ENCODE peak calls at places on chromosomes 11 and 22, in four cellular contexts. R is pancreas, J is IMR-90, M is AG09309. Z is an unnamed sample.

GRCh38 chr11:35677904-35678303 is 15.3 kb downstream of the TRIM44 start:
- DNase-seq in R (no peak), J (peak), M (no peak), Z (no peak)

GRCh38 chr11:119626197-119626909 is 102.6 kb downstream of the NECTIN1 start:
- DNase-seq in R (no peak), M (no peak), J (no peak), Z (no peak)

GRCh38 chr22:50068096-50068495 is 10.0 kb upstream of the TTLL8 start:
- DNase-seq in R (no peak), M (no peak), J (no peak), Z (no peak)

GRCh38 chr11:117717485-117718314 is 79.3 kb downstream of the DSCAML1 start:
- DNase-seq in M (no peak), R (peak), J (no peak), Z (no peak)

GRCh38 chr11:82682003-82682751 is 51.5 kb downstream of the FAM181B start:
- DNase-seq in M (peak), J (peak), R (no peak), Z (peak)

GRCh38 chr11:9617960-9618359 is 44.5 kb downstream of the WEE1 start:
- DNase-seq in R (no peak), J (peak), M (peak), Z (no peak)

GRCh38 chr11:20056109-20057054 is 103.9 kb downstream of the DBX1 start:
- DNase-seq in R (no peak), M (no peak), J (no peak), Z (no peak)

GRCh38 chr22:26479792-26480610 is 3.6 kb downstream of the HPS4 start:
- DNase-seq in R (no peak), M (no peak), J (no peak), Z (no peak)

GRCh38 chr22:42022162-42022847 is 23.7 kb downstream of the WBP2NL start:
- DNase-seq in M (no peak), R (no peak), J (no peak), Z (no peak)

GRCh38 chr11:128889657-128890213 is 1.4 kb upstream of the KCNJ5 start:
- DNase-seq in M (no peak), R (no peak), J (no peak), Z (no peak)

GRCh38 chr22:22178566-22178965 is 66.0 kb upstream of the VPREB1 start:
- DNase-seq in M (no peak), J (no peak), R (no peak), Z (no peak)

GRCh38 chr22:48319321-48320047 is 1508.2 kb downstream of the BRD1 start:
- DNase-seq in R (no peak), M (no peak), J (no peak), Z (no peak)

GRCh38 chr22:46006379-46007002 is 29.5 kb upstream of the WNT7B start:
- DNase-seq in M (no peak), R (peak), J (peak), Z (peak)

GRCh38 chr22:48536691-48537591 is 1290.7 kb downstream of the BRD1 start:
- DNase-seq in R (no peak), J (no peak), M (no peak), Z (no peak)

GRCh38 chr11:126186031-126186698 is 25.3 kb downstream of the RPUSD4 start:
- DNase-seq in R (peak), M (no peak), J (peak), Z (no peak)

GRCh38 chr22:45059296-45059695 is 49.5 kb upstream of the PHF21B start:
- DNase-seq in J (no peak), M (no peak), R (no peak), Z (peak)

GRCh38 chr11:114367244-114367957 is 32.9 kb downstream of the C11orf71 start:
- DNase-seq in M (no peak), J (no peak), R (no peak), Z (no peak)

GRCh38 chr11:55942785-55943392 is 6.7 kb upstream of the OR5I1 start:
- DNase-seq in M (no peak), J (peak), R (no peak), Z (no peak)

GRCh38 chr11:116532066-116532465 is 240.7 kb downstream of the BUD13 start:
- DNase-seq in R (no peak), M (no peak), J (no peak), Z (no peak)

GRCh38 chr11:32188785-32189184 is 97.9 kb downstream of the RCN1 start:
- DNase-seq in J (no peak), R (no peak), M (no peak), Z (no peak)

GRCh38 chr11:32186118-32186517 is 95.2 kb downstream of the RCN1 start:
- DNase-seq in J (no peak), M (no peak), R (no peak), Z (no peak)

GRCh38 chr11:32183512-32183911 is 92.6 kb downstream of the RCN1 start:
- DNase-seq in M (no peak), R (no peak), J (no peak), Z (no peak)

GRCh38 chr11:32187106-32187505 is 96.2 kb downstream of the RCN1 start:
- DNase-seq in J (no peak), M (no peak), R (no peak), Z (no peak)

DNA sequence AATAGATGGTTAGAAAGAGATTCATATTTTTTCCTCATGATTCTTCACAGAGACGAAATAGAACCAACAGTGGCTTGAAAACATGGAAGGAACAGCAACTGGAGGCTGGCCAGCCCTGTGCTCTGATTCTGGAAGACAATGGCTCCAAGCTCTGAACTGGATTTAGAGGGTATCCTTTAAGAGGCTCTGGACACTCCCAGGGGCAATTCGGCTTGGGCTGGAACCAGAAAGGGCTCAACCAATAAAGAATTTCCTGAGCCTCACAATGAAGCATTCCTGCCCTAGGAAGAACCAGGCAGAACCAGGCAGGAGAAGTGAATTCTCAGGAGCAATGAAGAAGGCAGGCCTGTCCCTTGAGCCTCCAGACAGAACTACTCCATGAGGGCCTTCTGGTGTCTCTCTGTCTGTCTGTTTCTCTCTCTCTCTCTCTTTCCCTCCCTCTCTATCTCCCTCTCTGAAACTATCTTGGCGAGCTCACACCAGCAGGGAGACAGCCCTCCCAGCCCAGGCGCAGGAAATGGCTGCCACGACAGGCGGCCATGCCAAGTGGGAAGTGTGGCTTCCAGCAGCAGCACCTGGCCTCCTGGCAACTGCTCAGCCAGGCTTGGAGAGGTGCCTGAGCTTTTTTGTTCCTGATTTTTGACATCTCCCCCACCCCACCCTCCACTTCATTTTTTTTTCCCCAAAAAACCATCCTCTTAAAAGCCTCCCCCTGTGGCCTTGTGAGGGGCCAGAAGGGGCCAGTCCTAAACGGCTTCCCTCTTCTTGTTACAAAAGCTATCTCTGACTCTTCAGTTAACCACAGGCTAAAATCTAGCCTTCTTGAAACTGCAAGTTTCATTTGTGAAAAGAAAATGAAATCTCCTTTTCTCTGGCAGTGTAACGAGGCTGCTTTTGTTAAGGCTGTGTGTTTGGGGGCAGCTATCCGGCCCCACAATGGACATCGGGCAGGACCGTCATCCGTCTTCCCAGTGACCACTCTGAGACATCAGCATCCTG is 93.5 kb downstream of the RCN1 start:
- DNase-seq in M (no peak), J (no peak), R (no peak), Z (no peak)
- H3K4me3 ChIP-seq in M (no peak), J (no peak), R (no peak), Z (no peak)

DNA sequence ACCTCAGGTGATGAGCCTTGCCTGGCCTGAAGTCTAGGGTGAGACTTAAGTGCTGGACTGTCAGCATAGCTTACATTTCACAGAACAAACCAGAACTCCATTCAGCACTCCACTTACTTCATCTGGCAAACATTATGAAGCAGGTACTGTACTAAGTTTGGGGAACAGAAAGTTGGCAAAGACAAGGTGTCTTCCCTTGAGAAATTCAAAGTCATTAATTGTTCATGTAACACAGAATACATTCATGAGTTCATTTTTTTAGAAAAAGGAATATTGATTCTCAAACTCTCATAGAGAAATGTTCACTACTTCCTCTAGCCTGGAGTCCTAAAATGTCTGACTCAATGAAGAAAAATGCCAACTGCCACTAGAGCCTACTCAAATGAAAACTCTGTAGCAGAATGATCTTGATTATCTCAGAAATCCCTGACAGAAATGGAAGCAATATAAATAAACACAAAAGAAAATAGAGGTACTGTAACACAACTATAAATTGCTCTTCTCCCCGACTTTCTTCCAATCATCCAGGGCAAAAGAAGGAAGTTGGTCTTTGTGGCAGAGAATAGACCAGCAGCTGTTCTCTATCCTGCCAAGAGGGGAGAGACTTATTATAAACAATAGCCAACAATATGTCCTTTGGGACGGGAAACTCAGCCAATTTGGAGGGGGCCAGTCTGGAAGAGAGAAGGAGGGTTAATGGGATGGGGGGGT is 129.2 kb upstream of the MTMR2 start:
- DNase-seq in J (peak), R (no peak), M (no peak), Z (no peak)
- H3K4me3 ChIP-seq in J (no peak), R (no peak), M (no peak), Z (no peak)

GRCh38 chr22:20086101-20086599 is 6.1 kb downstream of the DGCR8 start:
- DNase-seq in J (no peak), R (no peak), M (no peak), Z (no peak)

GRCh38 chr22:20085651-20086050 is 5.6 kb downstream of the DGCR8 start:
- DNase-seq in R (no peak), J (no peak), M (no peak), Z (no peak)

GRCh38 chr22:20084547-20085413 is 4.7 kb downstream of the DGCR8 start:
- DNase-seq in R (peak), M (no peak), J (no peak), Z (no peak)

GRCh38 chr22:20083157-20083890 is 3.3 kb downstream of the DGCR8 start:
- DNase-seq in R (no peak), M (no peak), J (no peak), Z (no peak)

DNA sequence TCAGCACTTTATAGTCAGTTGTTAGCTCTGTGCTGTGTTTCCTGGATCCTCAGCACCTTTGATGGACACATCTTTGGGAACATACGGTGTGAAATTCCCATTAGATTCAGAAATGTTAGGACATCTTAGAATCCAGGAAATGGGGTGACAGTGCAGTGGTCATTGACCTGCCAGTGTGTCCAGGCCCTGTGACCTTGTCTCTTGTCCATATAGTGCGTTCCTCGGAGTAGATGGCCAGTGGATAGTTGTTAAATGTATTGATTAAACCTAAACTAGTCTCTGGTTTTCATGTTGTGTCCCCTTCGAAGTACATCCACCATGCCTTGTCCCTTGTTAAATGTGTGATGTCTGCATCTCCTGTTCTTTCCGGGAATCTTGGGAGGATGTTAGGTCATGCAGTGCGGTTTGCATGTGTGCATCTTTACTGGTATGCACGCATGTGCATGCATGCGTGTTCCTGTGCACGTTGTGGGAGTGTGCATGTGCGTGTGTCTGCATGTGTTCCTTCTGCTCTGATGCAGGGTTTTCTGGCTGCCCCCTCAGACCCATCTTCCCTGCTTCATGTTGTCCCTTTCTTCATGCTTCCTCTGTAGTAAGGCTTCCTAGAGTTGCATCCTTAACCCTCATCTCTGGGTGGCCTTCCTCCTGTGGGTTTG is 4.0 kb downstream of the DGCR8 start:
- DNase-seq in R (no peak), J (no peak), M (no peak), Z (no peak)
- H3K4me3 ChIP-seq in R (no peak), J (no peak), M (no peak), Z (no peak)

GRCh38 chr11:61688368-61689163 is 8.4 kb downstream of the DAGLA start:
- DNase-seq in M (peak), R (no peak), J (no peak), Z (no peak)
- H3K4me3 ChIP-seq in M (no peak), R (peak), J (no peak), Z (no peak)